ENCODE peak calls at places on chromosome 6, in ten cellular contexts. W, R, X, Q, T, S, E, A, Z and N are unnamed samples.
A peak's percentile ranks its signal among the peaks of the same experiment; 100 is the strongest.

GRCh38 chr6:145809211-145809610 is 5.4 kb downstream of the FBXO30 start:
- DNase-seq in W (no peak), R (peak; percentile 36), X (no peak), Q (no peak), T (no peak), S (no peak), E (no peak), A (no peak), Z (no peak), N (no peak)

GRCh38 chr6:80771941-80772340 is 665.5 kb downstream of the BCKDHB start:
- DNase-seq in W (no peak), R (no peak), X (no peak), Q (no peak), T (no peak), S (peak; percentile 54), E (peak; percentile 56), A (no peak), Z (no peak), N (no peak)

GRCh38 chr6:20474756-20475542 is 59.3 kb upstream of the CDKAL1 start:
- DNase-seq in W (no peak), R (no peak), X (no peak), Q (no peak), T (no peak), S (no peak), E (no peak), A (no peak), Z (no peak), N (no peak)

GRCh38 chr6:157982297-157982579 is 575 bp downstream of the SYNJ2 start:
- DNase-seq in W (no peak), R (no peak), X (no peak), Q (peak; percentile 71), T (peak; percentile 89), S (no peak), E (peak; percentile 40), A (no peak), Z (peak; percentile 40), N (peak; percentile 47)

GRCh38 chr6:142035890-142036289 is 96.8 kb upstream of the GJE1 start:
- DNase-seq in W (no peak), R (no peak), X (no peak), Q (no peak), T (no peak), S (no peak), E (no peak), A (no peak), Z (no peak), N (no peak)

GRCh38 chr6:43878823-43879495 is 108.9 kb downstream of the VEGFA start:
- DNase-seq in W (no peak), R (no peak), X (no peak), Q (peak; percentile 57), T (no peak), S (no peak), E (peak; percentile 18), A (no peak), Z (no peak), N (no peak)

GRCh38 chr6:97215157-97215769 is 67.8 kb downstream of the MMS22L start:
- DNase-seq in W (peak; percentile 29), R (peak; percentile 10), X (no peak), Q (no peak), T (no peak), S (peak; percentile 24), E (peak; percentile 43), A (no peak), Z (peak; percentile 13), N (no peak)

GRCh38 chr6:80550271-80550670 is 443.8 kb downstream of the BCKDHB start:
- DNase-seq in W (no peak), R (no peak), X (no peak), Q (no peak), T (no peak), S (no peak), E (no peak), A (no peak), Z (no peak), N (no peak)

GRCh38 chr6:391559-392440 is at the start of gene IRF4:
- DNase-seq in W (no peak), R (peak; percentile 84), X (no peak), Q (no peak), T (peak; percentile 89), S (peak; percentile 47), E (no peak), A (peak; percentile 44), Z (no peak), N (no peak)

GRCh38 chr6:135106611-135107010 is 52.0 kb upstream of the HBS1L start:
- DNase-seq in W (no peak), R (no peak), X (no peak), Q (no peak), T (no peak), S (no peak), E (no peak), A (no peak), Z (no peak), N (no peak)

GRCh38 chr6:26141378-26141901 is 54.2 kb downstream of the HFE start:
- DNase-seq in W (no peak), R (no peak), X (no peak), Q (no peak), T (no peak), S (no peak), E (no peak), A (no peak), Z (no peak), N (no peak)

GRCh38 chr6:34143884-34144580 is 1.9 kb downstream of the GRM4 start:
- DNase-seq in W (no peak), R (peak; percentile 66), X (no peak), Q (no peak), T (no peak), S (peak; percentile 84), E (no peak), A (peak; percentile 38), Z (peak; percentile 63), N (no peak)

GRCh38 chr6:34146021-34146782 is at the start of gene GRM4:
- DNase-seq in W (no peak), R (no peak), X (peak; percentile 11), Q (no peak), T (no peak), S (no peak), E (no peak), A (peak; percentile 16), Z (no peak), N (no peak)

GRCh38 chr6:34144581-34145160 is 1.2 kb downstream of the GRM4 start:
- DNase-seq in W (no peak), R (no peak), X (peak; percentile 41), Q (no peak), T (no peak), S (no peak), E (no peak), A (peak; percentile 47), Z (no peak), N (no peak)

GRCh38 chr6:34146801-34147592 is 1.1 kb upstream of the GRM4 start:
- DNase-seq in W (no peak), R (no peak), X (peak; percentile 24), Q (no peak), T (no peak), S (no peak), E (peak; percentile 52), A (no peak), Z (no peak), N (no peak)

GRCh38 chr6:34145161-34146020 is 496 bp downstream of the GRM4 start:
- DNase-seq in W (no peak), R (peak; percentile 43), X (peak; percentile 41), Q (no peak), T (no peak), S (peak; percentile 66), E (peak; percentile 14), A (peak; percentile 31), Z (peak; percentile 63), N (no peak)
- TF ChIP-seq CTCF in W (no peak), R (no peak), X (no peak), Q (no peak), T (no peak), S (no peak), E (no peak), A (no peak), Z (no peak), N (no peak)

GRCh38 chr6:166942393-166943168 is 13.8 kb downstream of the RNASET2 start:
- DNase-seq in W (no peak), R (no peak), X (peak; percentile 62), Q (no peak), T (peak; percentile 79), S (no peak), E (no peak), A (no peak), Z (no peak), N (no peak)
- TF ChIP-seq CTCF in W (no peak), R (no peak), X (no peak), Q (no peak), T (no peak), S (no peak), E (no peak), A (no peak), Z (no peak), N (no peak)

GRCh38 chr6:154156135-154156948 is 117.3 kb downstream of the OPRM1 start:
- DNase-seq in W (no peak), R (peak; percentile 28), X (peak; percentile 65), Q (peak; percentile 68), T (no peak), S (peak; percentile 35), E (peak; percentile 57), A (no peak), Z (peak; percentile 63), N (peak; percentile 34)
- TF ChIP-seq CTCF in W (peak; percentile 79), R (peak; percentile 72), X (peak; percentile 67), Q (no peak), T (no peak), S (peak; percentile 59), E (peak; percentile 51), A (peak; percentile 61), Z (peak; percentile 39), N (peak; percentile 67)

GRCh38 chr6:112180095-112180820 is 74.1 kb downstream of the LAMA4 start:
- DNase-seq in W (peak; percentile 74), R (peak; percentile 78), X (no peak), Q (no peak), T (no peak), S (peak; percentile 50), E (peak; percentile 92), A (no peak), Z (peak; percentile 56), N (no peak)
- TF ChIP-seq CTCF in W (peak; percentile 73), R (peak; percentile 95), X (peak; percentile 77), Q (no peak), T (no peak), S (peak; percentile 77), E (peak; percentile 56), A (peak; percentile 87), Z (peak; percentile 30), N (peak; percentile 97)

GRCh38 chr6:129568015-129568414 is 142.0 kb downstream of the ARHGAP18 start:
- DNase-seq in W (no peak), R (no peak), X (no peak), Q (no peak), T (no peak), S (no peak), E (no peak), A (no peak), Z (no peak), N (no peak)

GRCh38 chr6:129565331-129565730 is 144.6 kb downstream of the ARHGAP18 start:
- DNase-seq in W (no peak), R (no peak), X (no peak), Q (no peak), T (no peak), S (no peak), E (no peak), A (no peak), Z (no peak), N (no peak)

GRCh38 chr6:129567374-129567773 is 142.6 kb downstream of the ARHGAP18 start:
- DNase-seq in W (no peak), R (no peak), X (no peak), Q (no peak), T (no peak), S (peak; percentile 12), E (peak; percentile 56), A (no peak), Z (peak; percentile 35), N (no peak)
- TF ChIP-seq CTCF in W (peak; percentile 37), R (peak; percentile 54), X (peak; percentile 32), Q (no peak), T (no peak), S (peak; percentile 36), E (peak; percentile 35), A (peak; percentile 73), Z (peak; percentile 34), N (peak; percentile 20)